ENCODE peak calls at places on chromosomes 11 and 22, in seven cellular contexts. W is effector CD4-positive, alpha-beta T cell; J is upper lobe of left lung; N is stimulated activated CD8-positive, alpha-beta memory T cell treated with anti-CD3 and anti-CD28 coated beads, Interleukin-15, amount 100 ng/mL, for 1 hour; Y is neural progenitor cell; V is ELF-1; R is cardiac fibroblast. O is an unnamed sample.
A peak's percentile ranks its signal among the peaks of the same experiment; 100 is the strongest.

GRCh38 chr11:44774131-44774530 is 47.4 kb downstream of the TSPAN18 start:
- DNase-seq in V (peak; percentile 70), J (no peak), R (no peak), Y (no peak), W (no peak), N (no peak), O (peak; percentile 54)

GRCh38 chr22:41612626-41613025 is 8.2 kb downstream of the DESI1 start:
- DNase-seq in J (no peak), Y (no peak), R (no peak), V (no peak), W (no peak), N (no peak), O (no peak)

GRCh38 chr11:22539851-22540376 is 85.7 kb downstream of the FANCF start:
- DNase-seq in Y (peak; percentile 46), N (no peak), W (no peak), R (peak; percentile 20), J (no peak), V (no peak), O (peak; percentile 17)

GRCh38 chr11:2208691-2209369 is 37.2 kb upstream of the TH start:
- DNase-seq in N (no peak), V (no peak), J (peak; percentile 74), Y (peak; percentile 32), W (no peak), R (no peak), O (peak; percentile 54)

GRCh38 chr11:93738647-93739081 is 2.6 kb downstream of the TAF1D start:
- DNase-seq in R (no peak), V (peak; percentile 19), W (no peak), J (no peak), N (no peak), Y (peak; percentile 14), O (no peak)

GRCh38 chr11:124633355-124633754 is 10.7 kb downstream of the TBRG1 start:
- DNase-seq in N (no peak), J (no peak), Y (no peak), W (no peak), R (peak; percentile 19), V (no peak), O (no peak)

GRCh38 chr22:19765477-19766234 is 5.1 kb downstream of the TBX1 start:
- DNase-seq in V (no peak), Y (peak; percentile 52), J (peak; percentile 86), N (no peak), R (no peak), W (no peak), O (no peak)

GRCh38 chr22:25395468-25395867 is 169.0 kb upstream of the GRK3 start:
- DNase-seq in J (no peak), V (no peak), R (no peak), N (no peak), W (no peak), Y (no peak), O (no peak)

GRCh38 chr11:17782938-17783337 is 48.4 kb downstream of the KCNC1 start:
- DNase-seq in V (no peak), Y (no peak), J (no peak), R (no peak), N (no peak), W (no peak), O (no peak)

GRCh38 chr11:86138958-86139357 is 70.1 kb upstream of the PICALM start:
- DNase-seq in V (no peak), W (no peak), Y (no peak), N (no peak), J (no peak), R (no peak), O (no peak)

GRCh38 chr11:20015529-20016427 is 144.5 kb downstream of the DBX1 start:
- DNase-seq in R (no peak), W (no peak), J (no peak), V (no peak), Y (no peak), N (no peak), O (no peak)

GRCh38 chr22:46968848-46969247 is 206.4 kb downstream of the TBC1D22A start:
- DNase-seq in N (no peak), J (no peak), R (no peak), Y (no peak), W (no peak), V (no peak), O (no peak)

GRCh38 chr11:131248588-131248987 is 121.8 kb upstream of the NTM start:
- DNase-seq in Y (no peak), W (no peak), J (no peak), R (no peak), N (no peak), V (no peak), O (no peak)

GRCh38 chr11:128776088-128776433 is 82.2 kb downstream of the FLI1 start:
- DNase-seq in N (no peak), Y (no peak), W (peak; percentile 12), J (no peak), R (no peak), V (no peak), O (no peak)

GRCh38 chr22:40595497-40596234 is 40.9 kb downstream of the MRTFA start:
- DNase-seq in V (no peak), W (no peak), Y (no peak), J (no peak), N (no peak), R (peak; percentile 56), O (no peak)

GRCh38 chr22:22787805-22788459 is 99.7 kb upstream of the IGLL5 start:
- DNase-seq in J (no peak), W (peak; percentile 56), Y (peak; percentile 83), V (peak; percentile 69), N (peak; percentile 48), R (peak; percentile 60), O (peak; percentile 81)

GRCh38 chr11:115321602-115322289 is 182.5 kb downstream of the CADM1 start:
- DNase-seq in J (no peak), R (no peak), V (no peak), Y (no peak), W (no peak), N (no peak), O (no peak)

GRCh38 chr22:19990609-19991394 is 25.8 kb downstream of the ARVCF start:
- DNase-seq in Y (no peak), W (no peak), J (peak; percentile 69), R (no peak), V (no peak), N (no peak), O (no peak)

GRCh38 chr11:45982656-45983470 is 60.4 kb downstream of the LARGE2 start:
- DNase-seq in R (peak; percentile 82), Y (peak; percentile 50), N (no peak), J (no peak), V (peak; percentile 90), W (no peak), O (peak; percentile 81)

GRCh38 chr11:86488553-86488952 is 113.9 kb downstream of the CCDC81 start:
- DNase-seq in W (no peak), Y (no peak), J (no peak), V (no peak), N (no peak), R (no peak), O (peak; percentile 19)

GRCh38 chr11:103364687-103365086 is 255.5 kb downstream of the DYNC2H1 start:
- DNase-seq in Y (no peak), N (no peak), V (no peak), R (peak; percentile 18), W (no peak), J (no peak), O (no peak)

GRCh38 chr11:110850846-110851245 is 138.6 kb upstream of the ARHGAP20 start:
- DNase-seq in R (peak; percentile 51), J (no peak), Y (no peak), V (no peak), W (no peak), N (no peak), O (no peak)

GRCh38 chr22:48884786-48885185 is 942.9 kb downstream of the BRD1 start:
- DNase-seq in Y (no peak), J (peak; percentile 63), N (no peak), W (no peak), R (no peak), V (no peak), O (no peak)

GRCh38 chr11:129283141-129283540 is 91.0 kb upstream of the ARHGAP32 start:
- DNase-seq in R (no peak), J (no peak), V (peak; percentile 89), N (no peak), W (no peak), Y (no peak), O (peak; percentile 30)

GRCh38 chr11:12079726-12080556 is 30.4 kb upstream of the MICAL2 start:
- DNase-seq in J (peak; percentile 70), N (no peak), W (no peak), V (no peak), R (peak; percentile 95), Y (no peak), O (no peak)

GRCh38 chr11:17746096-17746495 is 11.5 kb downstream of the KCNC1 start:
- DNase-seq in W (no peak), N (no peak), Y (no peak), V (no peak), J (no peak), R (no peak), O (no peak)